ENCODE peak calls at places on chromosomes 4 and X, in nine cellular contexts. One of them, this sample, is unnamed.
A peak's percentile ranks its signal among the peaks of the same experiment; 100 is the strongest.

GRCh38 chr4:152640058-152640921 is 39.5 kb downstream of the TMEM154 start:
- DNase-seq in H9: no peak
- DNase-seq in vagina: no peak
- DNase-seq in brain microvascular endothelial cell: no peak
- DNase-seq in left ventricle myocardium inferior: no peak
- DNase-seq in WERI-Rb-1: no peak
- DNase-seq in tibial artery: no peak
- DNase-seq in endothelial cell of umbilical vein: peak; percentile 30
- DNase-seq in mammary epithelial cell: no peak
- DNase-seq in this sample: no peak

GRCh38 chr4:85039526-85039925 is 73.0 kb upstream of the WDFY3 start:
- DNase-seq in brain microvascular endothelial cell: peak; percentile 75
- DNase-seq in H9: no peak
- DNase-seq in left ventricle myocardium inferior: no peak
- DNase-seq in mammary epithelial cell: peak; percentile 1
- DNase-seq in WERI-Rb-1: no peak
- DNase-seq in tibial artery: no peak
- DNase-seq in endothelial cell of umbilical vein: no peak
- DNase-seq in vagina: no peak
- DNase-seq in this sample: peak; percentile 2

GRCh38 chr4:78940752-78941151 is 1.5 kb upstream of the PAQR3 start:
- DNase-seq in left ventricle myocardium inferior: no peak
- DNase-seq in mammary epithelial cell: no peak
- DNase-seq in brain microvascular endothelial cell: no peak
- DNase-seq in tibial artery: no peak
- DNase-seq in vagina: no peak
- DNase-seq in endothelial cell of umbilical vein: no peak
- DNase-seq in WERI-Rb-1: no peak
- DNase-seq in H9: no peak
- DNase-seq in this sample: no peak

GRCh38 chr4:21885241-21885640 is 63.3 kb downstream of the KCNIP4 start:
- DNase-seq in left ventricle myocardium inferior: no peak
- DNase-seq in WERI-Rb-1: no peak
- DNase-seq in endothelial cell of umbilical vein: no peak
- DNase-seq in brain microvascular endothelial cell: peak; percentile 23
- DNase-seq in H9: no peak
- DNase-seq in mammary epithelial cell: peak; percentile 41
- DNase-seq in tibial artery: no peak
- DNase-seq in vagina: no peak
- DNase-seq in this sample: no peak

GRCh38 chrX:46588263-46588662 is 14.7 kb downstream of the CHST7 start:
- DNase-seq in vagina: no peak
- DNase-seq in brain microvascular endothelial cell: peak; percentile 75
- DNase-seq in left ventricle myocardium inferior: peak; percentile 41
- DNase-seq in WERI-Rb-1: no peak
- DNase-seq in tibial artery: peak; percentile 67
- DNase-seq in H9: peak; percentile 61
- DNase-seq in mammary epithelial cell: no peak
- DNase-seq in endothelial cell of umbilical vein: peak; percentile 79
- DNase-seq in this sample: no peak

GRCh38 chrX:70979136-70979762 is 48.4 kb upstream of the SLC7A3 start:
- DNase-seq in brain microvascular endothelial cell: peak; percentile 55
- DNase-seq in tibial artery: no peak
- DNase-seq in WERI-Rb-1: no peak
- DNase-seq in mammary epithelial cell: peak; percentile 19
- DNase-seq in H9: peak; percentile 50
- DNase-seq in left ventricle myocardium inferior: no peak
- DNase-seq in vagina: no peak
- DNase-seq in endothelial cell of umbilical vein: peak; percentile 6
- DNase-seq in this sample: no peak

GRCh38 chrX:119303137-119303536 is 67.1 kb downstream of the PGRMC1 start:
- DNase-seq in WERI-Rb-1: no peak
- DNase-seq in H9: no peak
- DNase-seq in endothelial cell of umbilical vein: no peak
- DNase-seq in vagina: no peak
- DNase-seq in tibial artery: no peak
- DNase-seq in mammary epithelial cell: no peak
- DNase-seq in left ventricle myocardium inferior: no peak
- DNase-seq in brain microvascular endothelial cell: no peak
- DNase-seq in this sample: no peak

GRCh38 chrX:124346877-124347241 is 496 bp downstream of the SH2D1A start:
- DNase-seq in WERI-Rb-1: no peak
- DNase-seq in left ventricle myocardium inferior: no peak
- DNase-seq in vagina: no peak
- DNase-seq in mammary epithelial cell: no peak
- DNase-seq in endothelial cell of umbilical vein: no peak
- DNase-seq in tibial artery: no peak
- DNase-seq in brain microvascular endothelial cell: no peak
- DNase-seq in H9: no peak
- DNase-seq in this sample: no peak

GRCh38 chr4:11367371-11367770 is 61.3 kb downstream of the HS3ST1 start:
- DNase-seq in mammary epithelial cell: peak; percentile 12
- DNase-seq in H9: no peak
- DNase-seq in endothelial cell of umbilical vein: peak; percentile 7
- DNase-seq in tibial artery: peak; percentile 79
- DNase-seq in left ventricle myocardium inferior: peak; percentile 69
- DNase-seq in brain microvascular endothelial cell: peak; percentile 44
- DNase-seq in vagina: no peak
- DNase-seq in WERI-Rb-1: no peak
- DNase-seq in this sample: no peak

GRCh38 chr4:151251922-151252321 is 25.0 kb upstream of the PRSS48 start:
- DNase-seq in mammary epithelial cell: no peak
- DNase-seq in vagina: no peak
- DNase-seq in endothelial cell of umbilical vein: peak; percentile 43
- DNase-seq in left ventricle myocardium inferior: no peak
- DNase-seq in H9: no peak
- DNase-seq in brain microvascular endothelial cell: no peak
- DNase-seq in tibial artery: no peak
- DNase-seq in WERI-Rb-1: no peak
- DNase-seq in this sample: no peak

GRCh38 chrX:153969904-153970397 is 1.7 kb downstream of the HCFC1 start:
- DNase-seq in tibial artery: no peak
- DNase-seq in WERI-Rb-1: no peak
- DNase-seq in vagina: no peak
- DNase-seq in brain microvascular endothelial cell: no peak
- DNase-seq in H9: no peak
- DNase-seq in left ventricle myocardium inferior: no peak
- DNase-seq in mammary epithelial cell: peak; percentile 20
- DNase-seq in endothelial cell of umbilical vein: peak; percentile 23
- DNase-seq in this sample: no peak

GRCh38 chr4:182478475-182478874 is 235.3 kb downstream of the TENM3 start:
- DNase-seq in H9: no peak
- DNase-seq in mammary epithelial cell: peak; percentile 20
- DNase-seq in vagina: no peak
- DNase-seq in endothelial cell of umbilical vein: peak; percentile 55
- DNase-seq in tibial artery: no peak
- DNase-seq in WERI-Rb-1: no peak
- DNase-seq in brain microvascular endothelial cell: peak; percentile 6
- DNase-seq in left ventricle myocardium inferior: no peak
- DNase-seq in this sample: no peak

GRCh38 chr4:182277402-182277801 is 34.2 kb downstream of the TENM3 start:
- DNase-seq in WERI-Rb-1: no peak
- DNase-seq in endothelial cell of umbilical vein: no peak
- DNase-seq in brain microvascular endothelial cell: peak; percentile 32
- DNase-seq in vagina: no peak
- DNase-seq in H9: no peak
- DNase-seq in mammary epithelial cell: no peak
- DNase-seq in left ventricle myocardium inferior: no peak
- DNase-seq in tibial artery: no peak
- DNase-seq in this sample: no peak

DNA sequence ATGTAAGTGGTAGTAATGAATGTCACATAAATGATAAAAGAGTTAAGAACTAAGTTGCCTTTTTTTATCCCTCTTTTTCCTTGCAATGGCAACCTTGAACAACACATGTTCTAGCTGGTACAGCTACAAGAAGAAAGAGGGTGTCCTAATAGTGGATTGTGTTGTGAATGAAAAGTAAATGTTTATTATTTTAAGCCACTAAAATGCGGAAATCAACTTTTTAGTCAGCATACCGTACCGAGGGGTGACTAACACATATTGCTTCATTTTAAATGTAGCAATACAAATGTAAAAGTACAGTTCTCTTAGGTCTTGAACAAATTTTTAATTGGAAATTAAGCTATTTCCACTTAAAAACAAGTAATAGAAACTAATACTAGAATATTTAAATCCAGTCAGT is 17.7 kb upstream of the AP1AR start:
- DNase-seq in tibial artery: no peak
- DNase-seq in endothelial cell of umbilical vein: peak; percentile 19
- DNase-seq in H9: no peak
- DNase-seq in vagina: no peak
- DNase-seq in brain microvascular endothelial cell: peak; percentile 31
- DNase-seq in WERI-Rb-1: no peak
- DNase-seq in mammary epithelial cell: peak; percentile 68
- DNase-seq in left ventricle myocardium inferior: no peak
- DNase-seq in this sample: no peak
- H3K27ac ChIP-seq in tibial artery: no peak overlapping the region
- H3K27ac ChIP-seq in endothelial cell of umbilical vein: no peak overlapping the region
- H3K27ac ChIP-seq in H9: no peak overlapping the region
- H3K27ac ChIP-seq in vagina: no peak overlapping the region
- H3K27ac ChIP-seq in brain microvascular endothelial cell: peak overlapping the region; percentile 17
- H3K27ac ChIP-seq in WERI-Rb-1: no peak overlapping the region
- H3K27ac ChIP-seq in mammary epithelial cell: peak overlapping the region; percentile 5
- H3K27ac ChIP-seq in left ventricle myocardium inferior: no peak overlapping the region
- H3K27ac ChIP-seq in this sample: peak overlapping the region; percentile 51

GRCh38 chr4:106245176-106245575 is 70.8 kb downstream of the TBCK start:
- DNase-seq in tibial artery: no peak
- DNase-seq in left ventricle myocardium inferior: no peak
- DNase-seq in brain microvascular endothelial cell: no peak
- DNase-seq in mammary epithelial cell: peak; percentile 93
- DNase-seq in vagina: no peak
- DNase-seq in endothelial cell of umbilical vein: peak; percentile 9
- DNase-seq in WERI-Rb-1: no peak
- DNase-seq in H9: no peak
- DNase-seq in this sample: peak; percentile 66
- H3K27ac ChIP-seq in tibial artery: no peak overlapping the region
- H3K27ac ChIP-seq in left ventricle myocardium inferior: no peak overlapping the region
- H3K27ac ChIP-seq in brain microvascular endothelial cell: no peak overlapping the region
- H3K27ac ChIP-seq in mammary epithelial cell: peak overlapping the region; percentile 77
- H3K27ac ChIP-seq in vagina: no peak overlapping the region
- H3K27ac ChIP-seq in endothelial cell of umbilical vein: no peak overlapping the region
- H3K27ac ChIP-seq in WERI-Rb-1: no peak overlapping the region
- H3K27ac ChIP-seq in H9: no peak overlapping the region
- H3K27ac ChIP-seq in this sample: peak overlapping the region; percentile 95

GRCh38 chrX:43676960-43677582 is 21.0 kb downstream of the MAOA start:
- DNase-seq in endothelial cell of umbilical vein: no peak
- DNase-seq in left ventricle myocardium inferior: no peak
- DNase-seq in tibial artery: no peak
- DNase-seq in mammary epithelial cell: peak; percentile 6
- DNase-seq in H9: no peak
- DNase-seq in brain microvascular endothelial cell: peak; percentile 52
- DNase-seq in vagina: no peak
- DNase-seq in WERI-Rb-1: no peak
- DNase-seq in this sample: no peak
- H3K27ac ChIP-seq in endothelial cell of umbilical vein: no peak overlapping the region
- H3K27ac ChIP-seq in left ventricle myocardium inferior: peak overlapping the region; percentile 42
- H3K27ac ChIP-seq in tibial artery: no peak overlapping the region
- H3K27ac ChIP-seq in mammary epithelial cell: no peak overlapping the region
- H3K27ac ChIP-seq in H9: no peak overlapping the region
- H3K27ac ChIP-seq in brain microvascular endothelial cell: no peak overlapping the region
- H3K27ac ChIP-seq in vagina: no peak overlapping the region
- H3K27ac ChIP-seq in WERI-Rb-1: no peak overlapping the region
- H3K27ac ChIP-seq in this sample: no peak overlapping the region

GRCh38 chrX:39477438-39478120 is 620.2 kb downstream of the BCOR start:
- DNase-seq in left ventricle myocardium inferior: peak; percentile 79
- DNase-seq in H9: peak; percentile 88
- DNase-seq in tibial artery: no peak
- DNase-seq in mammary epithelial cell: no peak
- DNase-seq in WERI-Rb-1: peak; percentile 40
- DNase-seq in brain microvascular endothelial cell: peak; percentile 9
- DNase-seq in endothelial cell of umbilical vein: peak; percentile 2
- DNase-seq in vagina: no peak
- DNase-seq in this sample: no peak
- H3K27ac ChIP-seq in left ventricle myocardium inferior: peak overlapping the region; percentile 68
- H3K27ac ChIP-seq in H9: no peak overlapping the region
- H3K27ac ChIP-seq in tibial artery: no peak overlapping the region
- H3K27ac ChIP-seq in mammary epithelial cell: no peak overlapping the region
- H3K27ac ChIP-seq in WERI-Rb-1: no peak overlapping the region
- H3K27ac ChIP-seq in brain microvascular endothelial cell: no peak overlapping the region
- H3K27ac ChIP-seq in endothelial cell of umbilical vein: no peak overlapping the region
- H3K27ac ChIP-seq in vagina: no peak overlapping the region
- H3K27ac ChIP-seq in this sample: no peak overlapping the region

GRCh38 chr4:39455486-39455885 is 3.2 kb downstream of the RPL9 start:
- DNase-seq in brain microvascular endothelial cell: no peak
- DNase-seq in tibial artery: no peak
- DNase-seq in endothelial cell of umbilical vein: no peak
- DNase-seq in H9: no peak
- DNase-seq in mammary epithelial cell: no peak
- DNase-seq in vagina: no peak
- DNase-seq in left ventricle myocardium inferior: no peak
- DNase-seq in WERI-Rb-1: no peak
- DNase-seq in this sample: no peak

GRCh38 chr4:39452860-39453587 is 5.7 kb downstream of the RPL9 start:
- DNase-seq in brain microvascular endothelial cell: no peak
- DNase-seq in H9: no peak
- DNase-seq in tibial artery: no peak
- DNase-seq in endothelial cell of umbilical vein: no peak
- DNase-seq in mammary epithelial cell: no peak
- DNase-seq in WERI-Rb-1: no peak
- DNase-seq in left ventricle myocardium inferior: no peak
- DNase-seq in vagina: no peak
- DNase-seq in this sample: no peak

GRCh38 chr4:39456946-39457763 is 1.6 kb downstream of the RPL9 start:
- DNase-seq in mammary epithelial cell: no peak
- DNase-seq in left ventricle myocardium inferior: no peak
- DNase-seq in endothelial cell of umbilical vein: no peak
- DNase-seq in brain microvascular endothelial cell: no peak
- DNase-seq in H9: no peak
- DNase-seq in vagina: no peak
- DNase-seq in WERI-Rb-1: no peak
- DNase-seq in tibial artery: no peak
- DNase-seq in this sample: no peak

GRCh38 chr4:39453738-39454137 is 5.0 kb downstream of the RPL9 start:
- DNase-seq in tibial artery: no peak
- DNase-seq in endothelial cell of umbilical vein: no peak
- DNase-seq in WERI-Rb-1: no peak
- DNase-seq in mammary epithelial cell: no peak
- DNase-seq in left ventricle myocardium inferior: no peak
- DNase-seq in brain microvascular endothelial cell: no peak
- DNase-seq in vagina: no peak
- DNase-seq in H9: no peak
- DNase-seq in this sample: no peak

DNA sequence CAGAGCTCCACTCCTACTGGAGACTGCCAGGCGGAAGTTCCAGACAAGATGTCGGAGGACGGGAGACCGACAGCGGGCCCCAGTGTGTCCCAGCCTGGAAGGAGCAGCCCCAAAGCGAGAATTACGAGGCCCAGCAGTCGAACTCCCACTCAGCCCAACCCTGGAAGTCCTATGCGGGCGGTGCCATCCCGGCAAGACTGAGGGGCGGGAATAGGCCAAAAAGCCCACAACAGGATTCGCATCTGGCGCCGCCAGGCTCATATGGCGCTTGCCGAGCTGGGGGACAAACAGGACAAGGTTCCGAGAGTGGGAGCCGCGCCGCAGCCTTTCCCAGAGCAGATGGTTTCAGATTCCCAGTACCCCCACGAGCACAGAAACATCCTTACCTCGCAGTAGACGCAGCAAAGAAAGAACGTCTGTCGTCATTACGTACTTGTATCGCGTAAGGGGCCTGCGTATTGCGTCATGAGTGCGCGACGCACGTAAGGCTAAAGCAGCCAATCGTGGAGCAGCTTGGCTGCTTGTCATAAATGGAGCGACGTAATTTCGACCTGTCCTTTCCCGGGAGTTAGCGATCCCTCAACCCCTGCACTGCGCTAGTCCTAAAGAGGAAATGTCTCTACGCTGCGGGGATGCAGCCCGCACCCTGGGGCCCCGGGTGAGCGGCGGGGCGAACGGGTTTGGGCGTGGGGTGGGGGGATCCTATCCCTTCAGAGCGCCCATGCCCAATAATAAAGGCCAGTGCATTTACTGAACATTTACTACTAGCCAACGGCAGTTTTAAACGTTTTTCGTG is at the start of the genes LIAS and RPL9:
- DNase-seq in WERI-Rb-1: peak; percentile 98
- DNase-seq in endothelial cell of umbilical vein: peak; percentile 99
- DNase-seq in mammary epithelial cell: peak; percentile 97
- DNase-seq in vagina: no peak
- DNase-seq in brain microvascular endothelial cell: peak; percentile 98
- DNase-seq in left ventricle myocardium inferior: peak; percentile 94
- DNase-seq in H9: peak; percentile 96
- DNase-seq in tibial artery: peak; percentile 95
- DNase-seq in this sample: peak; percentile 99
- H3K27ac ChIP-seq in WERI-Rb-1: peak within 1 kb of the TSS; percentile 89
- H3K27ac ChIP-seq in endothelial cell of umbilical vein: peak within 1 kb of the TSS; percentile 83
- H3K27ac ChIP-seq in mammary epithelial cell: peak within 1 kb of the TSS; percentile 93
- H3K27ac ChIP-seq in vagina: peak within 1 kb of the TSS; percentile 98
- H3K27ac ChIP-seq in brain microvascular endothelial cell: peak within 1 kb of the TSS; percentile 94
- H3K27ac ChIP-seq in left ventricle myocardium inferior: peak within 1 kb of the TSS; percentile 91
- H3K27ac ChIP-seq in H9: peak within 1 kb of the TSS; percentile 31
- H3K27ac ChIP-seq in tibial artery: peak within 1 kb of the TSS; percentile 97
- H3K27ac ChIP-seq in this sample: peak within 1 kb of the TSS; percentile 88